ENCODE peak calls at places on chromosomes 16 and 17, in eight cellular contexts. H is fibroblast of the aortic adventitia; V is activated CD4-positive, alpha-beta T cell treated with anti-CD3 and anti-CD28 coated beads, Interleukin-2, amount 50 U/mL, for 24 hours; N is renal cortical epithelial cell; B is stimulated activated CD4-positive, alpha-beta T cell treated with anti-CD3 and anti-CD28 coated beads, Interleukin-1b, Interleukin-23, amount 100 ng/mL, for 48 hours; I is GM19239; M is ELR; R is fibroblast of lung. C is an unnamed sample.

GRCh38 chr17:7839199-7839889 is 5.3 kb downstream of the KDM6B start:
- DNase-seq in H (no peak), V (no peak), N (no peak), B (no peak), I (no peak), M (no peak), R (no peak), C (peak; percentile 74)

GRCh38 chr16:64339052-64339770 is 782.7 kb downstream of the CDH11 start:
- DNase-seq in H (peak; percentile 84), V (no peak), N (peak; percentile 14), B (no peak), I (no peak), M (peak; percentile 1), R (peak; percentile 63), C (no peak)

GRCh38 chr17:2940352-2940751 is 123.1 kb downstream of the OR1D5 start:
- DNase-seq in H (peak; percentile 13), V (no peak), N (no peak), B (no peak), I (no peak), M (no peak), R (no peak), C (no peak)

GRCh38 chr17:37770631-37771518 is 26.0 kb upstream of the HNF1B start:
- DNase-seq in H (peak; percentile 68), V (peak; percentile 30), N (peak; percentile 77), B (peak; percentile 16), I (no peak), M (peak; percentile 82), R (peak; percentile 63), C (peak; percentile 59)

GRCh38 chr16:68264128-68265077 is at the start of gene SLC7A6:
- DNase-seq in H (peak; percentile 60), V (peak; percentile 85), N (no peak), B (peak; percentile 87), I (peak; percentile 87), M (peak; percentile 85), R (peak; percentile 64), C (peak; percentile 45)

GRCh38 chr17:36705651-36706436 is 104.5 kb downstream of the MRM1 start:
- DNase-seq in H (peak; percentile 26), V (peak; percentile 32), N (peak; percentile 36), B (peak; percentile 50), I (peak; percentile 39), M (peak; percentile 65), R (peak; percentile 4), C (peak; percentile 38)

GRCh38 chr17:40187238-40187637 is 10.0 kb downstream of the RAPGEFL1 start:
- DNase-seq in H (no peak), V (no peak), N (no peak), B (no peak), I (no peak), M (no peak), R (no peak), C (no peak)

GRCh38 chr16:23280483-23280967 is 21.6 kb upstream of the SCNN1B start:
- DNase-seq in H (no peak), V (no peak), N (peak; percentile 92), B (no peak), I (no peak), M (peak; percentile 43), R (no peak), C (peak; percentile 95)

GRCh38 chr17:76119409-76120371 is 16.1 kb upstream of the EXOC7 start:
- DNase-seq in H (no peak), V (no peak), N (no peak), B (no peak), I (no peak), M (no peak), R (no peak), C (no peak)

GRCh38 chr17:50056217-50056960 is 479 bp downstream of the ITGA3 start:
- DNase-seq in H (peak; percentile 58), V (peak; percentile 51), N (no peak), B (peak; percentile 77), I (peak; percentile 69), M (peak; percentile 79), R (peak; percentile 65), C (no peak)

GRCh38 chr17:68709995-68710780 is 109.0 kb upstream of the FAM20A start:
- DNase-seq in H (peak; percentile 92), V (no peak), N (no peak), B (no peak), I (no peak), M (peak; percentile 36), R (peak; percentile 81), C (no peak)

GRCh38 chr17:42886283-42887176 is 14.1 kb upstream of the G6PC1 start:
- DNase-seq in H (no peak), V (no peak), N (no peak), B (no peak), I (no peak), M (no peak), R (no peak), C (no peak)

GRCh38 chr16:10086620-10087019 is 95.6 kb downstream of the GRIN2A start:
- DNase-seq in H (no peak), V (no peak), N (no peak), B (no peak), I (no peak), M (no peak), R (no peak), C (no peak)

GRCh38 chr16:2737895-2738418 is 14.5 kb upstream of the SRRM2 start:
- DNase-seq in H (no peak), V (no peak), N (no peak), B (no peak), I (no peak), M (no peak), R (no peak), C (no peak)

GRCh38 chr17:65270932-65271700 is 133.9 kb downstream of the RGS9 start:
- DNase-seq in H (no peak), V (no peak), N (no peak), B (no peak), I (no peak), M (no peak), R (peak; percentile 11), C (no peak)

GRCh38 chr17:10756604-10757003 is 26.8 kb upstream of the TMEM220 start:
- DNase-seq in H (no peak), V (no peak), N (no peak), B (no peak), I (no peak), M (no peak), R (no peak), C (no peak)

GRCh38 chr17:67359960-67360817 is 6.2 kb downstream of the PSMD12 start:
- DNase-seq in H (peak; percentile 49), V (no peak), N (no peak), B (peak; percentile 64), I (no peak), M (peak; percentile 66), R (peak; percentile 45), C (no peak)

GRCh38 chr17:62996221-62996620 is 30.2 kb downstream of the TANC2 start:
- DNase-seq in H (no peak), V (no peak), N (no peak), B (no peak), I (no peak), M (no peak), R (no peak), C (no peak)

GRCh38 chr17:37039269-37039668 is 90.5 kb downstream of the AATF start:
- DNase-seq in H (no peak), V (no peak), N (no peak), B (no peak), I (no peak), M (no peak), R (no peak), C (no peak)

GRCh38 chr16:52549011-52549692 is 2.2 kb upstream of the TOX3 start:
- DNase-seq in H (no peak), V (no peak), N (peak; percentile 62), B (no peak), I (no peak), M (no peak), R (peak; percentile 24), C (no peak)

GRCh38 chr17:29664743-29665479 is 42.2 kb upstream of the CORO6 start:
- DNase-seq in H (peak; percentile 67), V (peak; percentile 10), N (no peak), B (no peak), I (no peak), M (peak; percentile 89), R (peak; percentile 53), C (peak; percentile 95)

GRCh38 chr17:50428831-50429424 is 2.9 kb downstream of the ACSF2 start:
- DNase-seq in H (no peak), V (no peak), N (peak; percentile 73), B (no peak), I (no peak), M (no peak), R (no peak), C (peak; percentile 96)

GRCh38 chr17:63631626-63632025 is 9.4 kb downstream of the MAP3K3 start:
- DNase-seq in H (no peak), V (no peak), N (no peak), B (no peak), I (no peak), M (no peak), R (no peak), C (no peak)

GRCh38 chr17:1563786-1564613 is 1.4 kb upstream of the PITPNA start:
- DNase-seq in H (no peak), V (no peak), N (no peak), B (no peak), I (no peak), M (no peak), R (no peak), C (no peak)

GRCh38 chr17:78377858-78378224 is 608 bp upstream of the PGS1 start:
- DNase-seq in H (no peak), V (no peak), N (no peak), B (no peak), I (no peak), M (no peak), R (no peak), C (no peak)

GRCh38 chr16:22321340-22322001 is 24.3 kb downstream of the POLR3E start:
- DNase-seq in H (peak; percentile 78), V (peak; percentile 47), N (peak; percentile 54), B (peak; percentile 69), I (peak; percentile 79), M (peak; percentile 70), R (peak; percentile 76), C (peak; percentile 66)

GRCh38 chr16:49924078-49924477 is 68.2 kb upstream of the ZNF423 start:
- DNase-seq in H (no peak), V (no peak), N (no peak), B (no peak), I (no peak), M (peak; percentile 17), R (no peak), C (no peak)

GRCh38 chr17:66444001-66444400 is 141.6 kb downstream of the PRKCA start:
- DNase-seq in H (no peak), V (no peak), N (no peak), B (no peak), I (no peak), M (no peak), R (no peak), C (no peak)